ENCODE peak calls at places on chromosome 5, in four cellular contexts. One of them, this sample, is unnamed. For H3K36me3, the result is how much of the 10 kb centered on the place peaks cover.

GRCh38 chr5:73943375-73943774 is 317.4 kb downstream of the ARHGEF28 start:
- DNase-seq in Karpas-422: no peak
- DNase-seq in right atrium auricular region: no peak
- DNase-seq in PC-9: no peak
- DNase-seq in this sample: no peak

GRCh38 chr5:73507062-73507461 is 8.8 kb downstream of the BTF3 start:
- DNase-seq in PC-9: no peak
- DNase-seq in Karpas-422: no peak
- DNase-seq in right atrium auricular region: no peak
- DNase-seq in this sample: no peak

GRCh38 chr5:97629281-97629680 is 446.2 kb upstream of the RIOK2 start:
- DNase-seq in PC-9: no peak
- DNase-seq in right atrium auricular region: peak
- DNase-seq in Karpas-422: no peak
- DNase-seq in this sample: no peak

GRCh38 chr5:14187660-14188059 is 44.5 kb downstream of the TRIO start:
- DNase-seq in Karpas-422: no peak
- DNase-seq in right atrium auricular region: no peak
- DNase-seq in PC-9: no peak
- DNase-seq in this sample: no peak

GRCh38 chr5:123537845-123538244 is 25.9 kb downstream of the CSNK1G3 start:
- DNase-seq in Karpas-422: no peak
- DNase-seq in PC-9: no peak
- DNase-seq in right atrium auricular region: no peak
- DNase-seq in this sample: no peak

GRCh38 chr5:57172466-57172961 is 1.3 kb upstream of the GPBP1 start:
- DNase-seq in PC-9: peak
- DNase-seq in right atrium auricular region: no peak
- DNase-seq in Karpas-422: peak
- DNase-seq in this sample: no peak

GRCh38 chr5:124136609-124137008 is 609.8 kb downstream of the ZNF608 start:
- DNase-seq in PC-9: no peak
- DNase-seq in Karpas-422: no peak
- DNase-seq in right atrium auricular region: no peak
- DNase-seq in this sample: no peak

GRCh38 chr5:34626036-34626435 is 30.1 kb upstream of the RAI14 start:
- DNase-seq in PC-9: no peak
- DNase-seq in right atrium auricular region: no peak
- DNase-seq in Karpas-422: no peak
- DNase-seq in this sample: no peak

GRCh38 chr5:126520593-126520953 is 74.4 kb downstream of the ALDH7A1 start:
- DNase-seq in right atrium auricular region: no peak
- DNase-seq in PC-9: no peak
- DNase-seq in Karpas-422: no peak
- DNase-seq in this sample: no peak

GRCh38 chr5:126519637-126520592 is 75.1 kb downstream of the ALDH7A1 start:
- DNase-seq in Karpas-422: no peak
- DNase-seq in PC-9: no peak
- DNase-seq in right atrium auricular region: peak
- DNase-seq in this sample: no peak

GRCh38 chr5:126523818-126524522 is 71.0 kb downstream of the ALDH7A1 start:
- DNase-seq in right atrium auricular region: peak
- DNase-seq in PC-9: no peak
- DNase-seq in Karpas-422: no peak
- DNase-seq in this sample: no peak

GRCh38 chr5:126516852-126517251 is 78.2 kb downstream of the ALDH7A1 start:
- DNase-seq in Karpas-422: no peak
- DNase-seq in right atrium auricular region: no peak
- DNase-seq in PC-9: peak
- DNase-seq in this sample: no peak

DNA sequence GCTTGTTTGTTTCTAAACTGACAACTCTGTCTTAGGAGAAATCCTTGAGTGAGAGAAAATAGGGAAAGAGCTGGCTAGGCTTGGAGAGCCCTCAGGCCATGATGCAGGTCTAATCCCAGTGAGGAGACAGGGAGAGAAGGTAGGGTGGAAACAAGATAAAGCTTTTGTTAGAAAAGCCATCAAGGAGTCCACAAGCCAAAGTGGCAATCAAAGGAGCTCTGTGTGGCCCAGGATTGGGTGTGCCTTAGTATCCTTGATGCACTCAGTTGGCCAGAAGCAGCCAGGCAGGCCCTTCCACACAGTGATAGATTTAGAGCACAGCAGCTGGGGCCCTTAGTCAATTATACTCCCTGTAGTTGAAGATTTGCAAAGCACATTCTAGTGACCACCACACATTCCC is 73.9 kb downstream of the ALDH7A1 start:
- DNase-seq in right atrium auricular region: no peak
- DNase-seq in PC-9: no peak
- DNase-seq in Karpas-422: no peak
- DNase-seq in this sample: no peak
- H3K27ac ChIP-seq in right atrium auricular region: no peak
- H3K27ac ChIP-seq in PC-9: no peak
- H3K27ac ChIP-seq in Karpas-422: no peak
- H3K27ac ChIP-seq in this sample: no peak

GRCh38 chr5:158979749-158980521 is 119.8 kb downstream of the EBF1 start:
- DNase-seq in PC-9: no peak
- DNase-seq in Karpas-422: no peak
- DNase-seq in right atrium auricular region: peak
- DNase-seq in this sample: no peak
- H3K4me3 ChIP-seq in PC-9: no peak
- H3K4me3 ChIP-seq in Karpas-422: no peak
- H3K4me3 ChIP-seq in right atrium auricular region: peak
- H3K4me3 ChIP-seq in this sample: no peak

GRCh38 chr5:157247267-157247666 is 18.7 kb upstream of the CYFIP2 start:
- DNase-seq in Karpas-422: no peak
- DNase-seq in right atrium auricular region: no peak
- DNase-seq in PC-9: no peak
- DNase-seq in this sample: no peak

GRCh38 chr5:157236423-157236822 is 29.5 kb upstream of the CYFIP2 start:
- DNase-seq in Karpas-422: no peak
- DNase-seq in PC-9: no peak
- DNase-seq in right atrium auricular region: no peak
- DNase-seq in this sample: no peak

GRCh38 chr5:157245477-157245876 is 20.4 kb upstream of the CYFIP2 start:
- DNase-seq in PC-9: no peak
- DNase-seq in Karpas-422: no peak
- DNase-seq in right atrium auricular region: no peak
- DNase-seq in this sample: no peak

GRCh38 chr5:157241483-157241882 is 24.4 kb upstream of the CYFIP2 start:
- DNase-seq in Karpas-422: no peak
- DNase-seq in PC-9: no peak
- DNase-seq in right atrium auricular region: no peak
- DNase-seq in this sample: no peak
- H3K36me3 ChIP-seq in Karpas-422: under half
- H3K36me3 ChIP-seq in PC-9: under half
- H3K36me3 ChIP-seq in right atrium auricular region: under half
- H3K36me3 ChIP-seq in this sample: half or more

GRCh38 chr5:120449501-120449900 is 14.6 kb upstream of the PRR16 start:
- DNase-seq in Karpas-422: no peak
- DNase-seq in PC-9: no peak
- DNase-seq in right atrium auricular region: no peak
- DNase-seq in this sample: no peak
- H3K27ac ChIP-seq in Karpas-422: no peak
- H3K27ac ChIP-seq in PC-9: no peak
- H3K27ac ChIP-seq in right atrium auricular region: peak
- H3K27ac ChIP-seq in this sample: no peak

GRCh38 chr5:139592289-139592688 is 31.1 kb downstream of the UBE2D2 start:
- DNase-seq in Karpas-422: peak
- DNase-seq in right atrium auricular region: no peak
- DNase-seq in PC-9: no peak
- DNase-seq in this sample: no peak

GRCh38 chr5:139597134-139597533 is 36.0 kb downstream of the UBE2D2 start:
- DNase-seq in right atrium auricular region: no peak
- DNase-seq in PC-9: no peak
- DNase-seq in Karpas-422: no peak
- DNase-seq in this sample: no peak

GRCh38 chr5:139588962-139589361 is 27.8 kb downstream of the UBE2D2 start:
- DNase-seq in Karpas-422: no peak
- DNase-seq in PC-9: no peak
- DNase-seq in right atrium auricular region: no peak
- DNase-seq in this sample: no peak

DNA sequence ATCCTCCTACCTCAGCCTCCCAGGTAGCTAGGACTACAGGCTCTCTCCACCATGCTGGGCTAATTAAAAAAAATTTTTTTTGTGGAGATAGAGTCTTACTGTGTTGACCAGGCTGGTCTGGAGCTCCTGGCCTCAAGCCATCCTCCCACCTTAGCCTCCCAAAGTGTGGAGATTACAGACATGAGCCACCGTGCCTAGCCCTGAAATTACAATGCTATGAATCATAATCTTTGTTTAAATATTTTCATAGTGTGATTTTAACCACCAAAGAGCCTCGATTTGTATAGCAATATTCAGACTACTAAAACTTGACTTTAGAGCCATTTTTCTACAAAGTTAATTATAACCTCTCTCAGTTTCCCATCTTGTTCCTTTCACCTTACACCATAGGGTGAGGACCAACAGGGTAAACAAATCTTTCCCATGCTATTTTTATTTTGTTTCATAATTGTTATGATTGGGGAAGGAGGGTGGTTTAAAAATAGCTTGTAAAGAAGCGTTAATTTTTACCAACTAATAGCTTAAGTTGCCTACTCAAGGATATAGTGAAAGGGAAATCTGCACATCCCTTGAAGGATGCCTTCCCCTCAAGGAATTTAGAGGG is 32.7 kb downstream of the UBE2D2 start:
- DNase-seq in Karpas-422: no peak
- DNase-seq in PC-9: peak
- DNase-seq in right atrium auricular region: no peak
- DNase-seq in this sample: no peak
- H3K4me3 ChIP-seq in Karpas-422: no peak
- H3K4me3 ChIP-seq in PC-9: no peak
- H3K4me3 ChIP-seq in right atrium auricular region: no peak
- H3K4me3 ChIP-seq in this sample: no peak

GRCh38 chr5:179869101-179869500 is 10.5 kb upstream of the MRNIP start:
- DNase-seq in PC-9: no peak
- DNase-seq in right atrium auricular region: no peak
- DNase-seq in Karpas-422: no peak
- DNase-seq in this sample: no peak

GRCh38 chr5:179870952-179871351 is 12.3 kb upstream of the MRNIP start:
- DNase-seq in Karpas-422: no peak
- DNase-seq in PC-9: no peak
- DNase-seq in right atrium auricular region: no peak
- DNase-seq in this sample: no peak

GRCh38 chr5:179871506-179871905 is 12.9 kb upstream of the MRNIP start:
- DNase-seq in PC-9: no peak
- DNase-seq in right atrium auricular region: no peak
- DNase-seq in Karpas-422: no peak
- DNase-seq in this sample: no peak

GRCh38 chr5:179869641-179870402 is 11.2 kb upstream of the MRNIP start:
- DNase-seq in PC-9: no peak
- DNase-seq in right atrium auricular region: no peak
- DNase-seq in Karpas-422: no peak
- DNase-seq in this sample: no peak

GRCh38 chr5:179870403-179870903 is 11.8 kb upstream of the MRNIP start:
- DNase-seq in right atrium auricular region: no peak
- DNase-seq in Karpas-422: peak
- DNase-seq in PC-9: no peak
- DNase-seq in this sample: peak
- H3K36me3 ChIP-seq in right atrium auricular region: half or more
- H3K36me3 ChIP-seq in Karpas-422: under half
- H3K36me3 ChIP-seq in PC-9: under half
- H3K36me3 ChIP-seq in this sample: under half

DNA sequence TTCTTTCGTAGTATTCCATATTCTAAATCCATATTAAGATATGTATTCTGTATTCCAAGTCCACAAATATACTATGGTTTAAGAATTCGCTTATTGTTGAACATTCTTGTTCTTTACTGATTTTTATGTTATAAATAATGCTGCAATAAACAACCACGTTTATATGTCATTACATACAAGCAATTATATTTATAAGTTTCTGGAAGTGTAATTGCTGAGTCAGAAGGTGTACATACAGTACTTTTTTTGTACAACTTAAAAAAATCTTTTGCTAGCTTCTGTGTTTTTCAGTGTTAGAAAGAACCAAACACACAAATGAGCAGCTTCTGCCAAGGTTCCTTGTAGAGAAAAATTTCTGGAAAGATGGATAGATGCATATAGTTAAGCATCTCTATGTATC is 48.6 kb upstream of the TNFAIP8 start:
- DNase-seq in right atrium auricular region: no peak
- DNase-seq in PC-9: no peak
- DNase-seq in Karpas-422: no peak
- DNase-seq in this sample: no peak
- H3K27ac ChIP-seq in right atrium auricular region: no peak
- H3K27ac ChIP-seq in PC-9: no peak
- H3K27ac ChIP-seq in Karpas-422: peak
- H3K27ac ChIP-seq in this sample: no peak

GRCh38 chr5:1523793-1524480 is at the start of gene LPCAT1:
- DNase-seq in Karpas-422: peak
- DNase-seq in right atrium auricular region: peak
- DNase-seq in PC-9: peak
- DNase-seq in this sample: peak

GRCh38 chr5:1526151-1526631 is 2.4 kb upstream of the LPCAT1 start:
- DNase-seq in PC-9: no peak
- DNase-seq in Karpas-422: peak
- DNase-seq in right atrium auricular region: peak
- DNase-seq in this sample: no peak

GRCh38 chr5:1524481-1524798 is 680 bp upstream of the LPCAT1 start:
- DNase-seq in right atrium auricular region: peak
- DNase-seq in Karpas-422: no peak
- DNase-seq in PC-9: no peak
- DNase-seq in this sample: no peak

GRCh38 chr5:1525624-1525985 is 1.8 kb upstream of the LPCAT1 start:
- DNase-seq in PC-9: no peak
- DNase-seq in right atrium auricular region: peak
- DNase-seq in Karpas-422: peak
- DNase-seq in this sample: no peak

GRCh38 chr5:1524799-1525623 is 1.3 kb upstream of the LPCAT1 start:
- DNase-seq in right atrium auricular region: peak
- DNase-seq in Karpas-422: peak
- DNase-seq in PC-9: no peak
- DNase-seq in this sample: no peak
- H3K4me3 ChIP-seq in right atrium auricular region: no peak
- H3K4me3 ChIP-seq in Karpas-422: peak
- H3K4me3 ChIP-seq in PC-9: no peak
- H3K4me3 ChIP-seq in this sample: no peak

This sample was measured in CD4-positive, CD25-positive, alpha-beta regulatory T cell.